ENCODE peak calls at places on chromosome 2, in five cellular contexts. M is bronchial epithelial cell, U is lower lobe of right lung, G is KG1, N is iris pigment epithelial cell. F is an unnamed sample.

GRCh38 chr2:47288864-47289263 is 114.1 kb upstream of the MSH2 start:
- DNase-seq in M (peak), N (peak), U (no peak), G (no peak), F (no peak)

GRCh38 chr2:172102159-172102857 is 392 bp downstream of the DLX2 start:
- DNase-seq in M (no peak), N (no peak), U (no peak), G (no peak), F (no peak)

GRCh38 chr2:72605836-72606442 is 219.9 kb downstream of the EXOC6B start:
- DNase-seq in G (no peak), M (peak), N (peak), U (no peak), F (no peak)

GRCh38 chr2:30422437-30422805 is 24.6 kb upstream of the LCLAT1 start:
- DNase-seq in M (peak), G (no peak), U (peak), N (peak), F (no peak)

GRCh38 chr2:212249451-212249850 is 289.2 kb downstream of the ERBB4 start:
- DNase-seq in G (no peak), U (no peak), M (peak), N (peak), F (no peak)

GRCh38 chr2:31523871-31524492 is 56.8 kb downstream of the SRD5A2 start:
- DNase-seq in G (peak), N (peak), U (no peak), M (peak), F (peak)

GRCh38 chr2:189581354-189582139 is 961 bp upstream of the SLC40A1 start:
- DNase-seq in M (no peak), G (no peak), N (no peak), U (peak), F (no peak)

GRCh38 chr2:228417966-228418365 is 236.5 kb upstream of the SPHKAP start:
- DNase-seq in M (peak), G (no peak), N (peak), U (no peak), F (no peak)

GRCh38 chr2:201279079-201279478 is 18.7 kb downstream of the CASP8 start:
- DNase-seq in G (no peak), U (no peak), N (no peak), M (no peak), F (no peak)

GRCh38 chr2:65315042-65315441 is 87.4 kb downstream of the ACTR2 start:
- DNase-seq in M (peak), N (no peak), U (no peak), G (no peak), F (no peak)

GRCh38 chr2:238505119-238505891 is 78.6 kb downstream of the ASB1 start:
- DNase-seq in G (no peak), U (no peak), M (no peak), N (no peak), F (no peak)

GRCh38 chr2:135727968-135728728 is 13.5 kb upstream of the UBXN4 start:
- DNase-seq in N (no peak), M (no peak), G (no peak), U (no peak), F (no peak)

GRCh38 chr2:100692381-100692780 is 127.6 kb upstream of the NPAS2 start:
- DNase-seq in U (no peak), M (no peak), G (no peak), N (no peak), F (no peak)

GRCh38 chr2:109129356-109129920 is 433 bp downstream of the SH3RF3 start:
- DNase-seq in U (peak), N (peak), G (no peak), M (no peak), F (no peak)

GRCh38 chr2:232525796-232526195 is at the start of gene CHRND:
- DNase-seq in N (no peak), G (no peak), M (no peak), U (no peak), F (no peak)

GRCh38 chr2:11073251-11073650 is 82.0 kb upstream of the SLC66A3 start:
- DNase-seq in G (no peak), U (no peak), N (peak), M (peak), F (peak)

GRCh38 chr2:203748331-203749126 is 42.1 kb downstream of the CD28 start:
- DNase-seq in U (no peak), M (no peak), N (no peak), G (no peak), F (no peak)

GRCh38 chr2:68251855-68252406 is 401 bp downstream of the PPP3R1 start:
- DNase-seq in U (peak), G (no peak), N (no peak), M (no peak), F (no peak)

GRCh38 chr2:88765154-88765948 is 73.9 kb downstream of the RPIA start:
- DNase-seq in N (peak), M (peak), U (peak), G (no peak), F (peak)

GRCh38 chr2:70651014-70651413 is 97.4 kb upstream of the TGFA start:
- DNase-seq in U (no peak), N (no peak), M (no peak), G (no peak), F (no peak)

GRCh38 chr2:14752294-14752693 is 119.8 kb downstream of the LRATD1 start:
- DNase-seq in N (no peak), G (no peak), U (no peak), M (no peak), F (no peak)

GRCh38 chr2:165837122-165837521 is 43.1 kb upstream of the GALNT3 start:
- DNase-seq in G (no peak), M (peak), N (peak), U (no peak), F (no peak)

GRCh38 chr2:184756885-184757284 is 158.6 kb downstream of the ZNF804A start:
- DNase-seq in G (no peak), M (no peak), N (peak), U (no peak), F (no peak)

GRCh38 chr2:53970095-53970897 is 497 bp downstream of the PSME4 start:
- DNase-seq in G (no peak), U (peak), N (peak), M (no peak), F (no peak)

GRCh38 chr2:45851576-45852304 is 200.3 kb downstream of the PRKCE start:
- DNase-seq in N (peak), M (peak), U (no peak), G (no peak), F (no peak)

GRCh38 chr2:70089220-70089945 is 2.1 kb downstream of the PCBP1 start:
- DNase-seq in G (no peak), U (no peak), N (peak), M (no peak), F (no peak)

GRCh38 chr2:178917555-178917954 is 110.3 kb upstream of the TTN start:
- DNase-seq in G (no peak), M (no peak), N (no peak), U (no peak), F (no peak)